ENCODE peak calls at places on chromosomes 6 and 20, in six cellular contexts. Q is activated T-helper 1 cell treated with anti-CD3 and anti-CD28 coated beads, Interleukin-2, amount 50 U/mL, for 16 hours; V is pons; P is HS-5; I is activated naive CD4-positive, alpha-beta T cell treated with anti-CD3 and anti-CD28 coated beads, Interleukin-2, amount 10 ng/mL, durations not matched to agents 7 days and 5 days; Z is CD4-positive, alpha-beta T cell. K is an unnamed sample.

GRCh38 chr6:89616531-89616930 is 22.0 kb downstream of the LYRM2 start:
- DNase-seq in Q (no peak), V (no peak), P (no peak), I (no peak), Z (no peak), K (no peak)

GRCh38 chr6:11110921-11111768 is at the start of gene ERVFRD-1:
- DNase-seq in Q (no peak), V (no peak), P (no peak), I (no peak), Z (no peak), K (no peak)

GRCh38 chr6:56399250-56399671 is 151.9 kb upstream of the COL21A1 start:
- DNase-seq in Q (no peak), V (no peak), P (peak; percentile 26), I (no peak), Z (no peak), K (no peak)

GRCh38 chr6:158506577-158506976 is 53.3 kb upstream of the TMEM181 start:
- DNase-seq in Q (no peak), V (no peak), P (no peak), I (no peak), Z (no peak), K (no peak)

GRCh38 chr20:44598413-44599290 is 16.3 kb downstream of the PKIG start:
- DNase-seq in Q (no peak), V (no peak), P (no peak), I (peak; percentile 36), Z (no peak), K (no peak)

GRCh38 chr6:135251416-135251815 is 70.3 kb downstream of the MYB start:
- DNase-seq in Q (no peak), V (peak; percentile 61), P (no peak), I (no peak), Z (no peak), K (no peak)

GRCh38 chr6:41222045-41222444 is 6.1 kb upstream of the TREML4 start:
- DNase-seq in Q (no peak), V (no peak), P (no peak), I (no peak), Z (no peak), K (no peak)

GRCh38 chr6:107154131-107154906 is 39.0 kb upstream of the BEND3 start:
- DNase-seq in Q (no peak), V (no peak), P (no peak), I (no peak), Z (no peak), K (no peak)

GRCh38 chr20:47922280-47922675 is 137.0 kb upstream of the SULF2 start:
- DNase-seq in Q (no peak), V (no peak), P (no peak), I (no peak), Z (no peak), K (no peak)

K was measured in keratinocyte.